ENCODE peak calls at places on chromosomes 16 and 17, in eight cellular contexts. K is hypothalamus; W is activated CD4-positive, alpha-beta T cell treated with anti-CD3 and anti-CD28 coated beads, Interleukin-2, amount 50 U/mL, for 4 hours; O is MV-4-11; X is activated effector memory CD4-positive, alpha-beta T cell treated with anti-CD3 and anti-CD28 coated beads, Interleukin-2, amount 50 U/mL, for 16 hours; Q is activated B cell treated with CpG ODN at 0.5 μM for 24 hours; S is NCI-H1436 treated with DMSO at 0.1 percent for 48 hours; T is psoas muscle. N is an unnamed sample.

GRCh38 chr16:85557976-85558589 is 55.0 kb upstream of the GSE1 start:
- DNase-seq in K (no peak), W (no peak), Q (no peak), X (no peak), S (peak), T (no peak), O (no peak), N (no peak)

GRCh38 chr16:630024-630814 is 566 bp upstream of the WFIKKN1 start:
- DNase-seq in K (no peak), S (no peak), W (no peak), O (no peak), X (no peak), Q (no peak), T (peak), N (no peak)

GRCh38 chr16:30430428-30430970 is 669 bp upstream of the DCTPP1 start:
- DNase-seq in S (no peak), T (peak), X (no peak), K (peak), O (peak), Q (no peak), W (no peak), N (peak)

GRCh38 chr17:8900626-8901585 is 33.4 kb upstream of the PIK3R6 start:
- DNase-seq in X (peak), O (no peak), W (no peak), K (no peak), T (no peak), S (no peak), Q (no peak), N (no peak)

GRCh38 chr17:17443173-17443572 is 33.6 kb upstream of the MED9 start:
- DNase-seq in O (no peak), S (no peak), W (no peak), T (no peak), Q (no peak), K (no peak), X (no peak), N (no peak)

GRCh38 chr16:81190667-81191066 is 47.8 kb upstream of the BCO1 start:
- DNase-seq in S (no peak), O (peak), X (no peak), Q (no peak), T (no peak), K (no peak), W (no peak), N (no peak)

GRCh38 chr17:75834279-75834920 is 9.8 kb downstream of the UNC13D start:
- DNase-seq in K (peak), X (no peak), T (no peak), W (no peak), S (no peak), Q (no peak), O (no peak), N (no peak)

GRCh38 chr17:38578641-38579480 is 26.9 kb downstream of the SRCIN1 start:
- DNase-seq in T (no peak), S (no peak), Q (no peak), X (no peak), K (no peak), O (no peak), W (no peak), N (no peak)

GRCh38 chr17:7610641-7611040 is 4.1 kb downstream of the FXR2 start:
- DNase-seq in K (no peak), T (no peak), O (no peak), X (no peak), W (no peak), Q (no peak), S (no peak), N (no peak)

GRCh38 chr17:75079023-75079373 is 8.8 kb upstream of the SLC16A5 start:
- DNase-seq in W (no peak), X (no peak), O (no peak), Q (no peak), K (no peak), S (no peak), T (no peak), N (no peak)

N was measured in activated T-helper 9 cell treated with anti-CD3 and anti-CD28 coated beads, Interleukin-2, amount 50 U/mL, for 16 hours.